ENCODE peak calls at places on chromosomes 11 and 22, in four cellular contexts. Y, G, I and B are unnamed samples. For H3K9me3 and H3K27me3, the result is how much of the 10 kb centered on the place peaks cover.

GRCh38 chr22:45263790-45264269 is 20.9 kb upstream of the UPK3A start:
- DNase-seq in Y (peak), G (peak), I (peak), B (peak)

GRCh38 chr11:70524096-70524922 is 126.0 kb downstream of the CTTN start:
- DNase-seq in Y (no peak), G (no peak), I (no peak), B (no peak)

GRCh38 chr11:37710031-37710430 is 1112.0 kb upstream of the RAG2 start:
- DNase-seq in Y (no peak), G (no peak), I (no peak), B (no peak)

GRCh38 chr11:130137999-130138398 is 21.6 kb upstream of the ST14 start:
- DNase-seq in Y (no peak), G (no peak), I (no peak), B (no peak)

GRCh38 chr11:133844217-133844616 is 1.1 kb downstream of the SPATA19 start:
- DNase-seq in Y (no peak), G (no peak), I (no peak), B (no peak)

GRCh38 chr22:37904572-37905533 is 1.2 kb upstream of the MICALL1 start:
- DNase-seq in Y (peak), G (peak), I (peak), B (no peak)

GRCh38 chr11:119044708-119045107 is 12.3 kb downstream of the HYOU1 start:
- DNase-seq in Y (no peak), G (no peak), I (no peak), B (no peak)

GRCh38 chr11:7677071-7677470 is 3.8 kb upstream of the CYB5R2 start:
- DNase-seq in Y (no peak), G (no peak), I (no peak), B (no peak)

GRCh38 chr11:46160100-46160499 is 38.8 kb upstream of the PHF21A start:
- DNase-seq in Y (no peak), G (no peak), I (no peak), B (no peak)

GRCh38 chr11:93773045-93773477 is 11.0 kb upstream of the MED17 start:
- DNase-seq in Y (no peak), G (no peak), I (no peak), B (no peak)

GRCh38 chr22:44892243-44892642 is 117.6 kb downstream of the PHF21B start:
- DNase-seq in Y (no peak), G (no peak), I (no peak), B (no peak)

GRCh38 chr11:119615003-119615878 is 113.8 kb downstream of the NECTIN1 start:
- DNase-seq in Y (peak), G (no peak), I (no peak), B (no peak)

GRCh38 chr11:1743587-1744136 is 6.7 kb downstream of the IFITM10 start:
- DNase-seq in Y (no peak), G (no peak), I (no peak), B (no peak)

GRCh38 chr11:58498464-58498863 is 9.4 kb downstream of the OR5B21 start:
- DNase-seq in Y (no peak), G (no peak), I (no peak), B (no peak)

GRCh38 chr11:131897247-131897646 is 526.8 kb downstream of the NTM start:
- DNase-seq in Y (no peak), G (no peak), I (no peak), B (no peak)

GRCh38 chr11:69674267-69674885 is 777 bp downstream of the LTO1 start:
- DNase-seq in Y (no peak), G (peak), I (peak), B (no peak)

GRCh38 chr11:131193101-131193501 is 177.3 kb upstream of the NTM start:
- DNase-seq in Y (no peak), G (no peak), I (no peak), B (no peak)

GRCh38 chr11:82229346-82229745 is 504.3 kb downstream of the FAM181B start:
- DNase-seq in Y (no peak), G (no peak), I (no peak), B (no peak)

GRCh38 chr11:25981998-25982397 is 349.9 kb upstream of the ANO3 start:
- DNase-seq in Y (no peak), G (peak), I (no peak), B (no peak)

GRCh38 chr11:114162719-114163123 is 103.2 kb downstream of the ZBTB16 start:
- DNase-seq in Y (peak), G (peak), I (peak), B (peak)

GRCh38 chr22:31556627-31557203 is 60.4 kb downstream of the SFI1 start:
- DNase-seq in Y (no peak), G (no peak), I (no peak), B (no peak)

GRCh38 chr11:65767406-65767805 is 13.4 kb downstream of the AP5B1 start:
- DNase-seq in Y (no peak), G (no peak), I (no peak), B (no peak)

GRCh38 chr11:95913830-95914229 is 10.1 kb downstream of the MTMR2 start:
- DNase-seq in Y (no peak), G (no peak), I (no peak), B (no peak)

GRCh38 chr22:24146190-24146616 is 35.1 kb upstream of the SUSD2 start:
- DNase-seq in Y (peak), G (peak), I (peak), B (peak)

GRCh38 chr11:106956887-106957505 is 61.3 kb downstream of the GUCY1A2 start:
- DNase-seq in Y (no peak), G (no peak), I (no peak), B (no peak)

GRCh38 chr11:121964591-121964990 is 151.4 kb downstream of the BLID start:
- DNase-seq in Y (no peak), G (no peak), I (no peak), B (no peak)

GRCh38 chr22:21015051-21016006 is at the start of gene P2RX6:
- DNase-seq in Y (no peak), G (peak), I (no peak), B (no peak)

GRCh38 chr11:1706634-1707400 is 9.8 kb downstream of the KRTAP5-6 start:
- DNase-seq in Y (peak), G (no peak), I (no peak), B (no peak)

GRCh38 chr11:105466582-105467228 is 143.2 kb upstream of the GRIA4 start:
- DNase-seq in Y (no peak), G (no peak), I (no peak), B (no peak)

GRCh38 chr11:134882141-134882540 is 470.1 kb upstream of the B3GAT1 start:
- DNase-seq in Y (no peak), G (no peak), I (no peak), B (no peak)

GRCh38 chr11:12185914-12186313 is 75.5 kb downstream of the MICAL2 start:
- DNase-seq in Y (peak), G (no peak), I (no peak), B (no peak)

DNA sequence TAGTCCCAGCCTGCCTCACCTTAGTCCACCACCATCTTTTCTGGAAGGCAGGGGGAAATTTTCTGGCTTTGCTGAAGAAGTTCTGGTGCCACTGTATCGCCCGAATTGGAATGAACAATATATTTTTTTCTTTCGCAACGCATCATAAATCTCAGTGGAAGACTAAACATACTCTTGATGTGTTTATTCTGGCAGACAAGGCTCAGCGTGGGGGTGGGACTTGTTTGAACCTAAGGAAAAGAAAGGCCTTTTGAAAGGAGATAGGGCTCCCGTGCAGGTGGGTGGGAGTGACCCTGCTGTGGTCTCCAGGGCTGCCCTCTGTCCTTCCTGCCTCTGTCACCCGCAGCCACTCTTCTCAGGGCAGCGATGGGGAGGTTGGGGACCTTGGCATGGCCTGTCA is 42.5 kb downstream of the CD82 start:
- DNase-seq in Y (no peak), G (no peak), I (no peak), B (no peak)
- TF ChIP-seq EP300 in Y (peak), G (no peak), I (no peak), B (no peak)

GRCh38 chr11:99268895-99269294 is 248.1 kb downstream of the CNTN5 start:
- DNase-seq in Y (no peak), G (no peak), I (no peak), B (no peak)
- H3K9me3 ChIP-seq in Y (under half), G (under half), I (under half), B (under half)

DNA sequence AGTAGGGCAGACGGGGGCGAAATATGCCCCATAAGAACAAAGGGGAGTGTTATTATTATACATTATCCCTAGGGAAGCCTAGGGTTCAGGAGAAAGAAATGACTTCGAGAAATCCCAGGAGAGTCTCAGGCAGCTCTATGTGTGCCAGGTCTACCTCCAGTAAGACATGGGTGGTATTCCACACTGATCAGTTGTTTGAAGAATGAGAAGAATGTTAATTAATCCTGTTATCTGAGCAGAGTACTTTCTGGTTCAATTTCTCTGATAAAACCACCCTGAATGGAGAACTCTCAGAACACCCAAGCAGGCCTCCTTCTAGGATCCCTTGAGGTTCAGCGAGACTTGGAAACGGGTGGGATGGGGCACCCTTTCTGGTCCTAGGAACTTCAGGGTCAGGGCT is 46.2 kb downstream of the PRR5L start:
- DNase-seq in Y (no peak), G (no peak), I (no peak), B (no peak)
- H3K27me3 ChIP-seq in Y (under half), G (under half), I (under half), B (under half)

GRCh38 chr11:92552942-92553341 is 328.3 kb downstream of the FAT3 start:
- DNase-seq in Y (no peak), G (no peak), I (no peak), B (no peak)
- TF ChIP-seq EP300 in Y (no peak), G (no peak), I (no peak), B (no peak)